ENCODE peak calls at places on chromosomes 12 and 14, in nine cellular contexts. H is heart right ventricle; G is suprapubic skin; K is MM.1S; X is CD8-positive, alpha-beta T cell; Z is astrocyte; P is ovary; W is lower lobe of right lung; Y is right lobe of liver. Q is an unnamed sample.

GRCh38 chr14:95265106-95266094 is 54.3 kb downstream of the CLMN start:
- DNase-seq in K (peak; percentile 66), G (no peak), Z (peak; percentile 99), Y (peak; percentile 41), P (no peak), W (no peak), X (no peak), H (no peak), Q (peak; percentile 37)

GRCh38 chr12:20150835-20151234 is 217.5 kb upstream of the PDE3A start:
- DNase-seq in K (no peak), G (no peak), Z (no peak), W (no peak), Y (no peak), H (no peak), X (no peak), P (no peak), Q (no peak)

GRCh38 chr12:102848832-102849231 is 68.2 kb downstream of the PAH start:
- DNase-seq in Z (no peak), Y (no peak), H (no peak), P (no peak), K (no peak), X (no peak), G (no peak), W (no peak), Q (no peak)

GRCh38 chr12:42744539-42745156 is 155.1 kb upstream of the PRICKLE1 start:
- DNase-seq in Y (no peak), H (no peak), P (no peak), X (no peak), K (no peak), Z (peak; percentile 44), W (no peak), G (no peak), Q (peak; percentile 62)

GRCh38 chr14:88554458-88555286 is at the start of gene PTPN21:
- DNase-seq in K (peak; percentile 17), Z (peak; percentile 47), G (peak; percentile 74), W (peak; percentile 83), P (peak; percentile 90), X (no peak), H (peak; percentile 83), Y (peak; percentile 85), Q (no peak)

GRCh38 chr12:111254106-111254505 is 114.8 kb downstream of the PHETA1 start:
- DNase-seq in Z (no peak), G (no peak), X (no peak), K (no peak), W (no peak), P (no peak), H (no peak), Y (no peak), Q (no peak)

GRCh38 chr14:100446572-100446971 is 123.4 kb downstream of the SLC25A47 start:
- DNase-seq in K (no peak), Z (peak; percentile 35), X (no peak), G (no peak), Y (no peak), H (no peak), W (no peak), P (no peak), Q (no peak)

GRCh38 chr12:119235352-119235751 is 56.6 kb downstream of the HSPB8 start:
- DNase-seq in P (no peak), G (no peak), W (no peak), Z (no peak), X (no peak), K (no peak), H (no peak), Y (no peak), Q (no peak)

GRCh38 chr12:120278137-120279069 is 12.9 kb upstream of the PXN start:
- DNase-seq in P (no peak), H (no peak), Y (no peak), G (no peak), X (no peak), Z (no peak), W (no peak), K (no peak), Q (no peak)

DNA sequence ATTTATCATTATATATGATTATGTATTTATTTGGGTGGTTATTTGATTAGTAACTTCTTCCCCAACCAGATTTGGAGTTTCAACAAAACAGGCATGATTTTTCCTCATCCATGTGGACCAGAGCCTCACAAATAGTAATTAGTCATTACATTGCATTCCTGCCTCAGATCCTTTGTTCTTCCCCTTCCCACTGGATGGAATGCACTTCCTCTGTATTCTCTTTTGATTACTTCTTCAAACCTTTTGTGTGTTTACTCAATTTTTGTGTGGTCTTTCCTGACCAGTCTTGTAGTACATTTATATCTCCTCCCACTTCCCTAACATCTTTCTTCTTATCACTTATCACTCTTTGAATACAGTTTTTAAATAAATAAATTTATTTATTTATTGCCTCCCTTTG is 15.5 kb downstream of the SYT1 start:
- DNase-seq in G (no peak), X (no peak), H (no peak), Z (peak; percentile 65), K (no peak), W (no peak), Y (no peak), P (no peak), Q (no peak)
- TF ChIP-seq CTCF in G (no peak), X (no peak), H (no peak), Z (no peak), K (no peak), W (no peak), Y (no peak), P (no peak), Q (no peak)

GRCh38 chr12:53737494-53737808 is 10.2 kb upstream of the CALCOCO1 start:
- DNase-seq in X (no peak), P (no peak), G (no peak), K (no peak), W (no peak), H (no peak), Z (no peak), Y (no peak), Q (no peak)

GRCh38 chr12:53737951-53738833 is 10.9 kb upstream of the CALCOCO1 start:
- DNase-seq in G (no peak), Z (no peak), H (no peak), K (no peak), W (no peak), X (peak; percentile 57), P (no peak), Y (no peak), Q (no peak)

GRCh38 chr12:53739285-53740129 is 12.3 kb upstream of the CALCOCO1 start:
- DNase-seq in W (no peak), P (no peak), K (no peak), X (no peak), H (no peak), G (no peak), Z (no peak), Y (no peak), Q (no peak)

GRCh38 chr12:53740130-53740491 is 11.7 kb downstream of the CISTR start:
- DNase-seq in W (no peak), Z (no peak), K (no peak), H (no peak), G (no peak), P (no peak), Y (no peak), X (no peak), Q (no peak)

GRCh38 chr12:53738834-53739284 is 11.6 kb upstream of the CALCOCO1 start:
- DNase-seq in H (no peak), Z (no peak), X (no peak), Y (no peak), P (no peak), K (no peak), W (no peak), G (no peak), Q (no peak)
- H3K4me3 ChIP-seq in H (no peak overlapping the region), Z (no peak overlapping the region), X (peak overlapping the region; percentile 59), Y (no peak overlapping the region), P (no peak overlapping the region), K (peak overlapping the region; percentile 11), W (peak overlapping the region; percentile 36), G (peak overlapping the region; percentile 35), Q (no peak overlapping the region)

GRCh38 chr14:39085933-39086332 is 17.1 kb downstream of the SEC23A start:
- DNase-seq in X (no peak), Z (peak; percentile 41), W (no peak), P (no peak), G (no peak), K (no peak), Y (no peak), H (no peak), Q (no peak)
- H3K36me3 ChIP-seq in X (peaks cover 21% of the 10 kb centered on the region), Z (peaks cover 55% of the 10 kb centered on the region), W (peaks cover 97% of the 10 kb centered on the region), P (no peaks in the 10 kb centered on the region), G (peaks cover 78% of the 10 kb centered on the region), K (no peaks in the 10 kb centered on the region), Y (peaks cover 14% of the 10 kb centered on the region), H (peaks cover 36% of the 10 kb centered on the region), Q (peaks cover 15% of the 10 kb centered on the region)

GRCh38 chr12:9367201-9367600 is 159.0 kb upstream of the PZP start:
- DNase-seq in G (no peak), H (no peak), Z (no peak), W (peak; percentile 42), X (no peak), Y (no peak), K (no peak), P (no peak), Q (no peak)

GRCh38 chr12:9367828-9368227 is 159.6 kb upstream of the PZP start:
- DNase-seq in X (no peak), Y (no peak), Z (no peak), P (no peak), H (no peak), W (no peak), K (no peak), G (no peak), Q (no peak)

GRCh38 chr12:9372202-9372601 is 164.0 kb upstream of the PZP start:
- DNase-seq in Y (no peak), W (no peak), X (no peak), K (no peak), H (no peak), Z (no peak), G (no peak), P (no peak), Q (no peak)
- TF ChIP-seq CTCF in Y (peak; percentile 24), W (no peak), X (no peak), K (peak; percentile 14), H (no peak), Z (no peak), G (no peak), P (no peak), Q (peak; percentile 14)

Q was measured in BJ.